ENCODE peak calls at places on chromosomes 11 and 22, in four cellular contexts. F is HCT116, G is neural progenitor cell, A is OCI-LY7. X is an unnamed sample.

GRCh38 chr11:108289699-108290098 is 66.8 kb downstream of the ATM start:
- DNase-seq in F (no peak), A (peak; percentile 54), G (no peak), X (no peak)

GRCh38 chr11:12185106-12185690 is 74.8 kb downstream of the MICAL2 start:
- DNase-seq in G (no peak), A (no peak), F (no peak), X (no peak)

GRCh38 chr11:92643827-92644226 is 325.6 kb upstream of the MTNR1B start:
- DNase-seq in A (no peak), G (no peak), F (no peak), X (no peak)

GRCh38 chr11:135023499-135023898 is 611.5 kb upstream of the B3GAT1 start:
- DNase-seq in A (no peak), G (no peak), F (no peak), X (no peak)

GRCh38 chr11:57214087-57214395 is 23.0 kb downstream of the APLNR start:
- DNase-seq in G (peak; percentile 39), A (no peak), F (no peak), X (no peak)

GRCh38 chr11:19740586-19740985 is 27.9 kb downstream of the NAV2 start:
- DNase-seq in G (no peak), F (no peak), A (no peak), X (peak; percentile 25)

GRCh38 chr11:66975403-66976047 is 421 bp downstream of the C11orf86 start:
- DNase-seq in G (no peak), A (no peak), F (no peak), X (no peak)

GRCh38 chr11:62928011-62928410 is 6.8 kb upstream of the CHRM1 start:
- DNase-seq in F (no peak), A (no peak), G (peak; percentile 43), X (no peak)

GRCh38 chr11:72722050-72722748 is 30.0 kb downstream of the ARAP1 start:
- DNase-seq in A (peak; percentile 91), G (peak; percentile 66), F (peak; percentile 81), X (peak; percentile 62)

DNA sequence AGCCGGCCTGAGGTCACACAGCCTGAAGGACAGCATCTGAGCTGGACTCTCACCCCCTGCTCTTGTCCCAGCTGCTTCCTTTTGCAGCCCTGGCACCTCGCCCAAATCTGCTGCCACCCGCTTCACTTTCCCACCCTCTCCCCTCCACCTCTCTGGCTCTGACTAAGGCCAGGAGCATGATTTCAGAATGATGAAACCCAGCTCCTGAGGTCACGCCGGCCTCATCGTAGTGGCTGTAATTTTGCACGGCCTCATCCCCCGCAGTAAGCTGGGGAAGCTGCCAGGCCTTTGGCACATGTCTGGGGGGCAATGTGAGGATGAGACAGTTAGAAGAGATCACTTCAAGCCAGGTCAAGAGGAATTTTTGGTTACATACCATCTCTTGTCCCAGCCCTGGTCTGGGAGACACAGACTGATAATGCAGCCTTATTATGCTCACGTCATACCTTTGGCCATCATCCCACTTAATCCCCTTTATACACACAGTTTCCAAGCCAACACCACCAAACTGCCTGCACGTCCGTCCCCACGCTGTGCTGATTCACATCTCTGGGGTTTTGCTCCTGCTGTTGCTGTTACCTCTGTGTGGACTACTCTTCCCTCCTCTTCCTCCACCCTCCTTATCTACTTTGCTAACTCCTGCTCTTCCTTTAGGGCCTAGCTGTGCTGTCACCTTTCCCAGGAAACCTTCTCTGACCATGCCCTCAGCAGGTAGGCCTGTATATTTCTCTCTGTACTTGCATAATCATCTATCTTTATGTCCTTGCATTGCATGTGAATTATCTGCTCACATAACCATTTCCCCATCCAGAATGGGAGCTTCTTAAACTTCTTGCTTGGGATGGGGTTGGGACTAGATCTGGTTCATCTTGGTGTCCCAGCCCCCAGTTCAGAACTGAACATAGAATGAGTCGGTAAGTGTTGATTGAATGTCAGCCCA is 58.0 kb downstream of the CHRDL2 start:
- DNase-seq in A (no peak), G (no peak), F (no peak), X (no peak)
- H2AFZ ChIP-seq in A (no peak overlapping the region), G (no peak overlapping the region), F (no peak overlapping the region), X (no peak overlapping the region)

GRCh38 chr11:2694995-2695939 is 4.5 kb downstream of the KCNQ1OT1 start:
- DNase-seq in A (no peak), F (no peak), G (no peak), X (no peak)

GRCh38 chr11:2693271-2693833 is 6.4 kb downstream of the KCNQ1OT1 start:
- DNase-seq in F (no peak), A (no peak), G (peak; percentile 85), X (peak; percentile 98)

GRCh38 chr11:2693851-2694261 is 5.9 kb downstream of the KCNQ1OT1 start:
- DNase-seq in G (no peak), A (no peak), F (no peak), X (peak; percentile 56)

GRCh38 chr11:2696461-2696860 is 3.3 kb downstream of the KCNQ1OT1 start:
- DNase-seq in F (no peak), G (no peak), A (no peak), X (no peak)

GRCh38 chr11:2694495-2694894 is 5.3 kb downstream of the KCNQ1OT1 start:
- DNase-seq in F (no peak), A (no peak), G (no peak), X (no peak)
- TF ChIP-seq EZH2phosphoT487 in F (no peak), A (no peak), G (no peak), X (no peak)

DNA sequence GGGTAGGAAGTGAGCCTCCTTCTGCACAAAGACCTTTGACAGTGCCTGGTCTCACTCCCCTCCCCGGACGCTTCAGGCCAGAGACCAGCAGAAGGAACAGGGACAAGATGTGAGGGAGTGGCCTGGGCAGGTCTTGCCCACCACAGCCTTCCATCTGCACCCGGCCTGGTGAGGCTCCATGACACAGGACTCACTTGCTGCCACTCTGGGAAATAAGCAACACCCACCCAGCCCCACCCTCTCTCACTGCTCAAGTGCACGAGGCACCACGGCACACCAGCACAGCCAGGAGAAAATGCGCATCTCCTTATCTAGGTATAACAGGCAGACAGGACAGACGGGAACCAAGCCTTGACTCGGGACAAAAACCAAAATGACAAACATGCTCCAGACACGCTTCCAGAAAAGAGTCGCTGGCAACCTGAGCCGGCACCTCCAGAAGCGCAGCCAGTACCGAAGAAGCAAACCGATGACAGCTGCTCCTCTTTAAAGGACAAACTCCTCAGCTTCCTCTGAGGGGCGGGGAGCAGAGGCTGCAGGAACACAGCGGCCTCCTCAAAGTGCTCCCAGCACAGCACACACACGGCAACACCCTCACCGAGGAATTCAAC is 41.7 kb downstream of the BRD1 start:
- DNase-seq in F (no peak), A (no peak), G (no peak), X (no peak)
- H3K4me1 ChIP-seq in F (no peaks in the 10 kb centered on the region), A (no peaks in the 10 kb centered on the region), G (no peaks in the 10 kb centered on the region), X (no peaks in the 10 kb centered on the region)

GRCh38 chr11:1278766-1279673 is 30.4 kb downstream of the TOLLIP start:
- DNase-seq in G (no peak), A (no peak), F (no peak), X (no peak)

GRCh38 chr11:1276061-1276790 is 33.2 kb downstream of the TOLLIP start:
- DNase-seq in G (no peak), A (no peak), F (no peak), X (no peak)

GRCh38 chr11:1276866-1277615 is 32.4 kb downstream of the TOLLIP start:
- DNase-seq in F (no peak), G (no peak), A (no peak), X (no peak)

GRCh38 chr11:1279674-1280055 is 29.8 kb downstream of the TOLLIP start:
- DNase-seq in A (no peak), F (no peak), G (no peak), X (no peak)

DNA sequence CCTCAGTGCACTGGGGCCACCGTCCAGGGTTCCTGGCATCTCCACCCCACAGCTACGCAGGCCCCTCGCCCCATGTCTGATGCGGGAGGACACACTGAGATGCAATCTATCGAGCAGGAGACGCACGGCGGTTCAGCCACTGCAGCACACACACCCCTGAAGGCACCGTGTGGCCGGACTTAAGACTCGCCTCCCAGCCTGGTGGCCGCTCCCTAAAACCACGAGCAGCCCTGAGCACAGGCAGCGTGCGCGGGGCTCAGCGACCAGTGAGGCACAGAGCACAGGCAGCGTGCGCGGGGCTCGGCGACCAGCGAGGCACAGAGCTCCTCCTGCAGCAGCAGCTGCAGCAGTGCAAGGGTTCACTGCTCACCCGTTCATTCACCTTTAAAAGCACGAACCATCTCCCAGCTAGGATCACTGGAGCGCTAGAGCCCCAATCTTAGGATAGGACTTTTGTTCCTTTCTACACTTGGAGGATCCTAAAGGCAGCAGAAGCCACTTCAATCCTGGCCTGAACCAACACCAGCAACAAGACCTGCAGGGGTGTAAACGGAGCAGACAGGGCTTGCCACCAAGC is 31.4 kb downstream of the TOLLIP start:
- DNase-seq in G (no peak), A (no peak), F (no peak), X (no peak)
- H2AFZ ChIP-seq in G (no peak overlapping the region), A (no peak overlapping the region), F (no peak overlapping the region), X (no peak overlapping the region)

DNA sequence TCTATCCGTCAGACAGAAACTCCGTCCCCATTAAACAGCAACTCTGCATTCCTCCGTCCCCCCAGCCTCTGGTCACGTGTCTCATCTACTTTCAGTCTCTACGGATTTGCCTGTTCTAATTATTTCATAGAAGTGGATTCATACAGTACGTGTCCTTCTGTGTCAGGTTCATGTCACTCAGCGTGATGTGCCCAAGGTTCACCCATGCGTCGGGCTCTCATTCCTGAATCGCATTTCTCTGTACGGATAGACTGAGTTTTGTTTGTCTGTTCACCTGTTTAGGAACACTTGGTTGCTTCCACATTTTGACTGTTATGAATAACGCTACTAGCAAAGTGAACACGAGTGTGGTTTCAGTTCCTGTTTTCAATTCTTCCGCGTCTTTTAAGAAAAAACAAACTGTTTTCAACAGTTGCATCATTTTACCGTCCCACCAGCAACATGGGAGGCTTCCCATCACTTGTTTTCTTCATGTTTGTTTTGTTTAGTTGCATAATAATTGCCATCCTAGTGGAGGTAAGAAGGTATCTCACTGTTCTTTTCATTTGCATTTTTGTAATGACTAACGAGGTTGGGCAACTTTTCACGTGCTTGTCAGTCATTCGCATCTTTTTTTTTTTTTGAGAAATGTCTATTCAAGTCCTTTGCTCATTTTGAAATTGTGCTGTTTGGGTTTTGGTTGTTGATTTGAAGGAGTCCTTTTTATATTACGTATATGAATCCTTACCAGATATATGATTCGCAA is 8.9 kb upstream of the NLRP6 start:
- DNase-seq in G (no peak), A (peak; percentile 99), F (no peak), X (peak; percentile 18)
- TF ChIP-seq EZH2phosphoT487 in G (no peak), A (no peak), F (no peak), X (no peak)

X was measured in GM23338.